ENCODE peak calls at places on chromosomes 2 and 18, in four cellular contexts. F is HepG2, U is K562, A is WTC11. Y is an unnamed sample.

GRCh38 chr18:35062408-35062807 is 21.2 kb downstream of the MAPRE2 start:
- DNase-seq in U (no peak), F (peak; percentile 36), A (no peak), Y (no peak)

GRCh38 chr2:222320441-222321395 is 21.9 kb upstream of the PAX3 start:
- DNase-seq in U (no peak), A (no peak), F (no peak), Y (no peak)

GRCh38 chr2:8796878-8797550 is 40.4 kb downstream of the KIDINS220 start:
- DNase-seq in F (no peak), U (no peak), A (no peak), Y (no peak)

GRCh38 chr2:100820346-100821254 is 661 bp downstream of the NPAS2 start:
- DNase-seq in F (no peak), U (no peak), A (peak; percentile 20), Y (no peak)

GRCh38 chr2:166632616-166633015 is 138.6 kb upstream of the SCN7A start:
- DNase-seq in F (no peak), U (no peak), A (no peak), Y (no peak)

GRCh38 chr2:45466045-45466444 is 145.0 kb downstream of the SRBD1 start:
- DNase-seq in U (no peak), A (no peak), F (no peak), Y (no peak)

GRCh38 chr2:209431701-209432100 is 7.9 kb downstream of the MAP2 start:
- DNase-seq in F (no peak), A (no peak), U (no peak), Y (no peak)

GRCh38 chr2:33069894-33070651 is 123.3 kb downstream of the LTBP1 start:
- DNase-seq in A (no peak), F (peak; percentile 48), U (peak; percentile 45), Y (no peak)

GRCh38 chr2:237144516-237144915 is 58.8 kb downstream of the COPS8 start:
- DNase-seq in F (no peak), A (no peak), U (no peak), Y (no peak)

GRCh38 chr2:69013123-69013836 is at the start of gene ANTXR1:
- DNase-seq in U (no peak), F (peak; percentile 45), A (peak; percentile 69), Y (peak; percentile 82)

GRCh38 chr2:234290671-234291070 is 206.2 kb downstream of the ARL4C start:
- DNase-seq in A (no peak), F (no peak), U (no peak), Y (no peak)

GRCh38 chr18:14781671-14782070 is 33.7 kb downstream of the ANKRD30B start:
- DNase-seq in A (no peak), U (no peak), F (no peak), Y (no peak)

GRCh38 chr18:59033361-59033760 is 106.3 kb upstream of the SEC11C start:
- DNase-seq in A (no peak), F (no peak), U (no peak), Y (no peak)

GRCh38 chr2:68365087-68365486 is at the start of gene PLEK:
- DNase-seq in F (no peak), U (no peak), A (no peak), Y (no peak)

GRCh38 chr18:48441405-48441881 is 32.3 kb upstream of the ZBTB7C start:
- DNase-seq in U (no peak), F (no peak), A (no peak), Y (no peak)

GRCh38 chr2:56099967-56100366 is 83.8 kb upstream of the CCDC85A start:
- DNase-seq in F (no peak), A (no peak), U (no peak), Y (no peak)

GRCh38 chr2:236169741-236170654 is 1.8 kb upstream of the GBX2 start:
- DNase-seq in F (no peak), A (peak; percentile 47), U (no peak), Y (no peak)

GRCh38 chr18:38010971-38011370 is 445.4 kb upstream of the CELF4 start:
- DNase-seq in A (no peak), F (no peak), U (no peak), Y (no peak)

GRCh38 chr2:108023776-108024175 is 37.5 kb downstream of the SLC5A7 start:
- DNase-seq in F (no peak), U (no peak), A (no peak), Y (no peak)

GRCh38 chr2:16217271-16217670 is 276.9 kb downstream of the MYCN start:
- DNase-seq in U (no peak), A (no peak), F (no peak), Y (no peak)

GRCh38 chr2:16219292-16219975 is 279.1 kb downstream of the MYCN start:
- DNase-seq in U (no peak), F (no peak), A (no peak), Y (no peak)

GRCh38 chr2:16218651-16219050 is 278.3 kb downstream of the MYCN start:
- DNase-seq in A (peak; percentile 54), F (peak; percentile 33), U (peak; percentile 17), Y (peak; percentile 41)

GRCh38 chr2:16216555-16216938 is 276.2 kb downstream of the MYCN start:
- DNase-seq in A (no peak), U (no peak), F (no peak), Y (no peak)

DNA sequence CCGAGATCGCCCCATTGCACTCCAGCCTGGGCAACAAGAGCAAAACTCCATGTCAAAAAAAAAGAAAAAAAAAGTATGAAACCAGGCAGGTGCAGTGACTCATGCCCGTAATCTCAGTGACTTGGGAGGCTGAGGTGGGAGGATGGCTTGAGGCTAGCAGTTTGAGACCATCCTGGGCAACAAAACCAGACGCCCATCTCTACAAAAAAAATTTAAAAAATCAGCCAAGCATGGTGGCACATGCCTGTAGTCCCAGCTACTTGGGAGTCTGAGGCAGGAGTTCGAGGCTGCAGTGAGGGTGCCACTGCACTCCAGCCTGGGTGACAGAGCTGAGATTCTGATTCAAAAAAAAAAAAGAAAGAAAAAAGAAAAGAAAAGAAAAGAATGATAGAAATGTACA is 277.8 kb downstream of the MYCN start:
- DNase-seq in F (no peak), A (no peak), U (no peak), Y (no peak)
- TF ChIP-seq SP1 in F (no peak), A (no peak), U (no peak), Y (no peak)

DNA sequence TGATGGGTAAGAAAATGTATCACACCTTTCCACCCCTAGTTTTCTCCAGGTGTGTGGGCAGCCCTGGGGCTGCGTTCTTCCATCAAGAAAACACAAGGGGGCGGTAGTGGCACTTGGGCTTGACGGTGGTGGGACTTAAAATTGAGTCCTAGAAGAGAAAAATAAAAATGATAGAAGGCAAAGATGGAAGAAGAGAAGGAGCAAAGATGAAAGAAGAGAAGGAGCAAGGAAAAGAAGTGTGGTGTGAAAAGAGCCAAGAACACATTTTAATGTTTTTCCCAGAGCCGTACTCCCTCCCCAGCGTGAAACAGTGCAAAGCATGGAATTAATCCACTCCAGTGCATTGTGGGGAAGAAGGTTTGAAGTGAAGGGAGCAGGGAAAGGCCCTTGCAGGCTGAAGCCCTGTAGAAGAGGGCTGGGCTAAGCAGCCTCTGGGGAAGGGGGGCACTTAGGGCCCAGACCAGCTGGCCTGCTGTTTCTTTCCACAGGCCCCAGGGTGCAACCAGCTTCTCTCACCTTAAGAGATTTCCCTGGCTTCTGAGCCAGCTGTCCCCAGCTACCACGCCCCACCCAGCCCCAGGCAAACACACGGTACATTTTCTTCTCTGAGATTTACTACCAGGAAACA is 256.8 kb downstream of the RNF152 start:
- DNase-seq in F (peak; percentile 18), A (peak; percentile 62), U (peak; percentile 35), Y (peak; percentile 30)
- TF ChIP-seq ELF4 in F (no peak), A (no peak), U (no peak), Y (no peak)

GRCh38 chr18:49562481-49563129 is 748 bp downstream of the LIPG start:
- DNase-seq in F (no peak), A (no peak), U (no peak), Y (no peak)

GRCh38 chr18:49561377-49562193 is at the start of gene LIPG:
- DNase-seq in A (peak; percentile 67), F (peak; percentile 34), U (peak; percentile 78), Y (peak; percentile 64)

GRCh38 chr18:49561127-49561376 is 805 bp upstream of the LIPG start:
- DNase-seq in F (no peak), U (no peak), A (no peak), Y (no peak)

GRCh38 chr18:49558356-49558755 is 3.5 kb upstream of the LIPG start:
- DNase-seq in F (no peak), A (no peak), U (no peak), Y (no peak)

GRCh38 chr18:49560277-49561126 is 1.4 kb upstream of the LIPG start:
- DNase-seq in F (no peak), A (peak; percentile 49), U (no peak), Y (peak; percentile 13)
- TF ChIP-seq SP1 in F (no peak), A (no peak), U (no peak), Y (no peak)

GRCh38 chr2:28683100-28683706 is 68.4 kb upstream of the PPP1CB start:
- DNase-seq in F (peak; percentile 42), A (no peak), U (peak; percentile 66), Y (peak; percentile 51)
- TF ChIP-seq ELF4 in F (no peak), A (no peak), U (peak; percentile 45), Y (no peak)

DNA sequence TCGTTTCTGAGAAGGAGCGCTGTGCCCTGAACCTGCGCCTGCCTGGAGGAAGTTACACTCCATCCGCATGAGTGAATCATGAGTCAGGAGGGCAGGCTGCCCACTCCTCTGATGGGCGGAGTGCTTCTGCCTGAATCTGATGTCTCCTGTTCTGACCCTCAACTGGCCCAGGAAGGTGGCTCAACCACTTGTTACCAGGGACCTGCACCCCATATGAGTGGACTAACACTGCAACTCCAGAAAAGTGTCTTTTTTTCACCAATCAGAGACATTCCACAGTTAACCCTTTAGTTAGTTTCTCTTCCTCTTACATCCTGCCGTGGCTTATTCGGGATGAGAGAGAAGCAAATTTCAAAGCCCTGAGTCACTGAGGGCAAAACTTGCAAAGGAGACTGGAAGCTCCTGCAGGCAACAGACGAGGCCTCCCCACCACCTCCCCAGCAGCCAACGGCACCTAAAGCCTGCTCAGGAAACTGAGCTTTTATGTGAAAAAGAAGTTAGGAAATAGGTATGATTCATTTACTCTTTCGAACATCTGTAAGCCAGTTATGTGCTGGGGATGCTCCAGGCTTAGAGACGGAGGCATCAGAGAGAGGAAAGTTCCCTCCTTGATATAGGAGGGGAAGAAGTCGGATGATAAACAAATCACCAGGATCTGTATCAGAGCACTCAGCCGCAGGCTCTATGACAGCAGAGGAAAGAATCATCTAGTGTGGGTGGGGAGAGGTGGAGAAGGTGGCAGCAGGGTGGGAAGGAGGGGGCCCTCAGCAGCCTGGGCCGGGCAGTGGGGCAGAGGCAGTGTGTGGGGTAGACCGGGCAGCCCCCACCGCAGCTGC is 31.0 kb downstream of the MBP start:
- DNase-seq in U (no peak), F (no peak), A (no peak), Y (no peak)
- TF ChIP-seq SP1 in U (no peak), F (no peak), A (no peak), Y (no peak)

DNA sequence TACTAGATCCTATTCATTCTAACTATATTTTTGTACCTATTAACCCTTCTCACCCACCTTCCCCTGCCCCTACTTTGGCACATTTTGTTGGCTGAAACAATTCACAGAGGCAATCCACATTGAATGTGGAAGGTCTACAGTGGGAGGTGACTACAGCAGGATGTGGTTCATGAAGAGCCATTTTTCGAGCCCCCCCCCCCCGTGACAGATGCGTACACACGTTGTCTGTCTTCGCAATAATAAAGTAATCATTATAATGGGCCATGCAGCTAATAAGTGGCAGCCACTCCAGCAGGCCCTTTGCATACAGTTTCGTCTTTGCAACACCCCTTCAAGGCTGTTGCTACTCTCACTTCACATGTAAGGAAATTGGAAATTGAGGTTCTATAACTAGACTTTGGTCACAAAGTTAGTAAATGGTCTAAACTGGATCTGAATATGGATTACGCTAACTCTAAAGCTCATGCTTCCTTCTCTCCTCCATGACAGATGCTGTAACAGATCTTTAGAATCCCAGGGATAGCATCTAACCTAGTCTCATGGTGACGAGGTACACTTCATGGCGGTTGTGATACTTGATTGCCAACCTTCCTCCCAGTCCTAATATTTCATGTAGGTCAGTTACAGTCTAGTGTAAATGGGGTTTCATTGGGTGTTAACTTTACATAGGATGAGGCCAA is 176.8 kb downstream of the MYCN start:
- DNase-seq in F (no peak), U (no peak), A (no peak), Y (no peak)
- TF ChIP-seq ELF4 in F (no peak), U (no peak), A (no peak), Y (no peak)